ENCODE peak calls at places on chromosomes 13 and 19, in ten cellular contexts. M is ACHN; V is glutamatergic neuron; K is Caki2; Q is amniotic epithelial cell; Z is HuH-7.5; R is cardiac fibroblast; N is stimulated activated CD8-positive, alpha-beta memory T cell treated with anti-CD3 and anti-CD28 coated beads, Interleukin-15, amount 100 ng/mL, for 24 hours; L is activated CD4-positive, alpha-beta T cell treated with anti-CD3 and anti-CD28 coated beads, Interleukin-2, amount 10 ng/mL, durations not matched to agents 7 days and 5 days; B is left ventricle myocardium superior. G is an unnamed sample.
A peak's percentile ranks its signal among the peaks of the same experiment; 100 is the strongest.

GRCh38 chr19:35858311-35858710 is 1.6 kb downstream of the KIRREL2 start:
- DNase-seq in M (no peak), N (no peak), Q (no peak), Z (no peak), R (no peak), B (no peak), L (no peak), V (no peak), K (no peak), G (no peak)

GRCh38 chr13:98997738-98998641 is 20.1 kb upstream of the DOCK9 start:
- DNase-seq in V (no peak), M (no peak), R (no peak), B (no peak), Q (no peak), K (peak; percentile 16), L (no peak), Z (no peak), N (no peak), G (no peak)

GRCh38 chr13:94058821-94059360 is 420.6 kb downstream of the DCT start:
- DNase-seq in R (no peak), Q (no peak), B (no peak), Z (no peak), K (no peak), V (no peak), L (no peak), N (no peak), M (no peak), G (no peak)

GRCh38 chr13:66489172-66489571 is 741.0 kb downstream of the PCDH9 start:
- DNase-seq in K (no peak), M (no peak), R (no peak), N (no peak), Z (no peak), Q (peak; percentile 6), B (no peak), L (no peak), V (no peak), G (no peak)

GRCh38 chr19:8576273-8576993 is 809 bp downstream of the MYO1F start:
- DNase-seq in K (no peak), B (no peak), R (no peak), N (no peak), M (no peak), Z (no peak), L (no peak), V (no peak), Q (no peak), G (no peak)

GRCh38 chr19:11421607-11422098 is 2.5 kb upstream of the RGL3 start:
- DNase-seq in V (peak; percentile 55), B (peak; percentile 72), L (peak; percentile 15), K (no peak), M (no peak), Q (peak; percentile 16), R (peak; percentile 24), Z (peak; percentile 72), N (no peak), G (no peak)

GRCh38 chr19:15466851-15467733 is 2.7 kb upstream of the RASAL3 start:
- DNase-seq in M (no peak), Z (peak; percentile 20), N (no peak), L (peak; percentile 76), R (peak; percentile 75), K (peak; percentile 29), Q (peak; percentile 74), V (no peak), B (no peak), G (peak; percentile 82)

GRCh38 chr19:30222993-30223865 is 149.0 kb upstream of the ZNF536 start:
- DNase-seq in B (no peak), Q (no peak), N (no peak), Z (no peak), R (no peak), V (no peak), L (no peak), K (no peak), M (no peak), G (no peak)

GRCh38 chr13:102770435-102770834 is 3.2 kb downstream of the TEX30 start:
- DNase-seq in B (no peak), L (no peak), K (no peak), M (no peak), Z (peak; percentile 12), Q (no peak), N (no peak), R (no peak), V (no peak), G (peak; percentile 70)

GRCh38 chr13:110352735-110353134 is 45.7 kb downstream of the COL4A2 start:
- DNase-seq in M (no peak), Z (no peak), R (no peak), K (no peak), B (no peak), L (no peak), N (no peak), V (no peak), Q (no peak), G (no peak)

GRCh38 chr13:22800726-22801401 is 379.9 kb upstream of the SGCG start:
- DNase-seq in L (no peak), B (no peak), N (no peak), Q (peak; percentile 26), M (no peak), R (peak; percentile 6), K (no peak), Z (no peak), V (no peak), G (no peak)

GRCh38 chr13:109979186-109979585 is 192.8 kb upstream of the IRS2 start:
- DNase-seq in V (no peak), R (no peak), Z (no peak), N (no peak), L (no peak), B (no peak), Q (no peak), K (no peak), M (no peak), G (no peak)

GRCh38 chr13:108929532-108929931 is 300.1 kb downstream of the MYO16 start:
- DNase-seq in V (no peak), B (no peak), N (no peak), Q (peak; percentile 35), Z (no peak), R (peak; percentile 52), K (no peak), L (no peak), M (no peak), G (no peak)

GRCh38 chr19:51733742-51734522 is 10.1 kb upstream of the HAS1 start:
- DNase-seq in N (no peak), V (no peak), L (no peak), Z (no peak), R (no peak), Q (peak; percentile 78), K (no peak), B (no peak), M (no peak), G (no peak)

GRCh38 chr13:101708115-101708514 is 255.6 kb downstream of the ITGBL1 start:
- DNase-seq in N (no peak), R (no peak), L (no peak), B (no peak), V (no peak), Z (no peak), Q (no peak), K (no peak), M (no peak), G (no peak)

GRCh38 chr19:51439021-51439465 is 19.2 kb downstream of the SIGLEC8 start:
- DNase-seq in Q (no peak), K (no peak), N (no peak), V (no peak), L (peak; percentile 59), B (no peak), Z (no peak), M (peak; percentile 5), R (peak; percentile 2), G (peak; percentile 8)

GRCh38 chr13:104024416-104025170 is 958.4 kb upstream of the SLC10A2 start:
- DNase-seq in B (no peak), K (peak; percentile 87), R (peak; percentile 71), V (no peak), Z (no peak), L (no peak), Q (peak; percentile 59), N (no peak), M (no peak), G (peak; percentile 91)

GRCh38 chr13:34349091-34349722 is 531.3 kb downstream of the RFC3 start:
- DNase-seq in Z (no peak), Q (peak; percentile 93), V (no peak), L (no peak), M (peak; percentile 84), R (peak; percentile 94), B (peak; percentile 73), N (no peak), K (peak; percentile 37), G (peak; percentile 98)

GRCh38 chr13:48431431-48431830 is 18.5 kb upstream of the LPAR6 start:
- DNase-seq in B (no peak), Q (no peak), N (no peak), V (no peak), L (no peak), Z (no peak), K (no peak), R (no peak), M (no peak), G (peak; percentile 63)

GRCh38 chr13:51283361-51283760 is 56.1 kb upstream of the SERPINE3 start:
- DNase-seq in Q (no peak), K (no peak), M (no peak), L (no peak), V (no peak), N (no peak), B (no peak), R (no peak), Z (no peak), G (no peak)

GRCh38 chr13:51666316-51666715 is 82.1 kb downstream of the WDFY2 start:
- DNase-seq in R (no peak), V (no peak), N (no peak), B (no peak), Z (no peak), Q (no peak), K (no peak), M (no peak), L (no peak), G (no peak)

GRCh38 chr19:13797870-13798269 is 2.6 kb downstream of the ZSWIM4 start:
- DNase-seq in Z (no peak), L (no peak), B (peak; percentile 35), N (no peak), R (peak; percentile 91), V (no peak), K (peak; percentile 68), M (no peak), Q (peak; percentile 68), G (peak; percentile 88)

GRCh38 chr13:110561335-110562033 is at the start of gene RAB20:
- DNase-seq in R (peak; percentile 92), M (peak; percentile 83), B (peak; percentile 91), Z (peak; percentile 64), L (peak; percentile 69), V (peak; percentile 71), K (peak; percentile 58), N (peak; percentile 3), Q (peak; percentile 86), G (peak; percentile 90)

GRCh38 chr13:56400774-56401173 is 739.9 kb upstream of the PRR20A start:
- DNase-seq in B (no peak), M (no peak), R (no peak), N (no peak), L (no peak), V (no peak), K (no peak), Q (no peak), Z (no peak), G (no peak)

GRCh38 chr19:38649305-38650179 is 2.1 kb downstream of the ACTN4 start:
- DNase-seq in Q (no peak), V (no peak), N (no peak), M (peak; percentile 45), B (no peak), K (peak; percentile 91), Z (peak; percentile 33), L (no peak), R (no peak), G (no peak)

GRCh38 chr19:19171821-19172532 is 1.9 kb upstream of the MEF2B start:
- DNase-seq in V (no peak), Q (peak; percentile 79), N (no peak), Z (peak; percentile 96), B (no peak), L (no peak), R (peak; percentile 73), M (no peak), K (no peak), G (peak; percentile 80)

GRCh38 chr19:46746281-46746965 is at the start of gene STRN4:
- DNase-seq in Q (no peak), K (no peak), R (peak; percentile 59), N (no peak), M (peak; percentile 49), Z (peak; percentile 94), V (peak; percentile 60), B (peak; percentile 77), L (peak; percentile 59), G (no peak)

GRCh38 chr19:39448271-39448670 is 2.9 kb downstream of the SUPT5H start:
- DNase-seq in K (no peak), M (peak; percentile 57), R (no peak), L (no peak), B (no peak), Z (no peak), Q (peak; percentile 34), V (no peak), N (no peak), G (peak; percentile 30)

G was measured in choroid plexus epithelial cell.